ENCODE peak calls at places on chromosomes 6 and 20, in six cellular contexts. D is A549, G is HepG2, U is K562, N is GM12878, A is NB4. M is an unnamed sample.
A peak's percentile ranks its signal among the peaks of the same experiment; 100 is the strongest.

GRCh38 chr6:36118550-36119107 is 11.7 kb upstream of the MAPK13 start:
- DNase-seq in G (peak; percentile 31), N (no peak), A (peak; percentile 88), D (no peak), U (peak; percentile 98), M (no peak)

GRCh38 chr6:68237205-68237604 is 397.9 kb upstream of the ADGRB3 start:
- DNase-seq in U (no peak), G (no peak), A (no peak), D (no peak), N (no peak), M (no peak)

GRCh38 chr6:142350309-142350708 is 48.5 kb downstream of the ADGRG6 start:
- DNase-seq in G (no peak), N (no peak), A (no peak), D (no peak), U (no peak), M (no peak)

GRCh38 chr6:121896363-121896762 is 460.9 kb downstream of the GJA1 start:
- DNase-seq in D (no peak), G (no peak), N (no peak), A (no peak), U (no peak), M (no peak)

GRCh38 chr6:144360401-144360800 is 75.3 kb downstream of the UTRN start:
- DNase-seq in N (no peak), U (no peak), D (no peak), A (no peak), G (no peak), M (no peak)

GRCh38 chr6:87982134-87982533 is 65.5 kb upstream of the SPACA1 start:
- DNase-seq in U (no peak), A (no peak), D (no peak), G (no peak), N (no peak), M (no peak)

GRCh38 chr20:17485017-17485416 is 46.2 kb downstream of the BFSP1 start:
- DNase-seq in U (no peak), G (no peak), N (no peak), D (no peak), A (no peak), M (no peak)

GRCh38 chr6:148464319-148465010 is 121.8 kb downstream of the SASH1 start:
- DNase-seq in U (peak; percentile 77), D (peak; percentile 53), N (peak; percentile 12), A (peak; percentile 73), G (peak; percentile 63), M (peak; percentile 86)

GRCh38 chr6:27922949-27923348 is 10.8 kb upstream of the OR2B2 start:
- DNase-seq in A (no peak), U (no peak), N (no peak), G (no peak), D (no peak), M (no peak)

GRCh38 chr6:6891074-6891754 is 216.5 kb upstream of the RREB1 start:
- DNase-seq in D (no peak), A (no peak), U (peak; percentile 63), G (no peak), N (no peak), M (no peak)

GRCh38 chr6:1423578-1423977 is 34.2 kb downstream of the FOXF2 start:
- DNase-seq in U (no peak), A (no peak), N (no peak), D (no peak), G (no peak), M (no peak)

GRCh38 chr6:33424855-33425667 is 5.2 kb downstream of the SYNGAP1 start:
- DNase-seq in A (no peak), D (no peak), U (peak; percentile 82), G (no peak), N (no peak), M (no peak)

GRCh38 chr6:57302477-57302876 is 15.0 kb upstream of the PRIM2 start:
- DNase-seq in D (no peak), U (no peak), G (no peak), N (no peak), A (no peak), M (no peak)

GRCh38 chr6:148779142-148779562 is 32.3 kb downstream of the UST start:
- DNase-seq in N (no peak), A (peak; percentile 69), G (no peak), U (no peak), D (no peak), M (no peak)

GRCh38 chr20:52200870-52201269 is 9.3 kb upstream of the ZFP64 start:
- DNase-seq in G (no peak), D (no peak), N (no peak), A (no peak), U (no peak), M (no peak)

GRCh38 chr6:40999498-41000070 is 39.4 kb downstream of the UNC5CL start:
- DNase-seq in G (peak; percentile 80), N (peak; percentile 1), A (peak; percentile 77), D (peak; percentile 81), U (peak; percentile 83), M (peak; percentile 44)

GRCh38 chr20:11880694-11881093 is 37.0 kb upstream of the BTBD3 start:
- DNase-seq in D (peak; percentile 11), A (no peak), N (no peak), G (peak; percentile 24), U (no peak), M (no peak)

GRCh38 chr6:9139762-9140161 is 704.4 kb upstream of the SLC35B3 start:
- DNase-seq in U (no peak), N (no peak), A (no peak), G (no peak), D (no peak), M (no peak)

GRCh38 chr6:1801401-1801800 is 191.7 kb downstream of the FOXC1 start:
- DNase-seq in D (no peak), N (no peak), U (no peak), A (no peak), G (no peak), M (no peak)

GRCh38 chr6:75098709-75099108 is 107.1 kb downstream of the COL12A1 start:
- DNase-seq in D (peak; percentile 44), A (peak; percentile 11), N (no peak), U (no peak), G (peak; percentile 3), M (peak; percentile 95)

GRCh38 chr6:25476126-25476525 is 175.9 kb upstream of the SCGN start:
- DNase-seq in N (no peak), U (no peak), A (no peak), G (no peak), D (no peak), M (no peak)

GRCh38 chr20:50891138-50891537 is 40.1 kb downstream of the ADNP start:
- DNase-seq in D (no peak), U (no peak), N (no peak), G (no peak), A (no peak), M (no peak)

GRCh38 chr20:10434832-10435812 is at the start of gene SLX4IP:
- DNase-seq in U (peak; percentile 92), G (peak; percentile 99), D (peak; percentile 99), N (peak; percentile 88), A (peak; percentile 98), M (peak; percentile 95)

GRCh38 chr6:141664744-141665143 is 468.0 kb upstream of the GJE1 start:
- DNase-seq in U (no peak), A (no peak), G (no peak), D (no peak), N (no peak), M (no peak)

DNA sequence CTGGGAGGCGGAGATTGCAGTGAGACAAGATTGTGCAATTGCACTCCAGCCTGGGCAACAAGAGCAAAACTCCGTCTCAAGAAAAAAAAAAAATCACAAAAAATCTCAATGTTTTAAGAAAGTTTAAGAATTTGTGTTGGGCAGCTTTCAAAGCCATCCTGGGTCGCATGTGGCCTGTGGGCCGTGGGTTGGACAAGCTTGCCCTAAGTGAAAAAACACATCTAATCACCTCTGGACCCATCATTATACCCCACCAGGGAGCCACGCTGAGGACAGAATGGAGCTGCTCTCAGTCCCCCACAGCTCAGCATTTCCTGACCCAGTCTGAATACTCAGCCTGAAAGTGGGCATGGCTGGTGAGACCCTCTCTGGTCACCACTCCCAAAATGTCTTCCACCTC is 129.3 kb downstream of the PRND start:
- DNase-seq in N (no peak), G (no peak), A (no peak), D (no peak), U (no peak), M (no peak)
- H3K4me3 ChIP-seq in N (no peak overlapping the region), G (no peak overlapping the region), A (no peak overlapping the region), D (no peak overlapping the region), U (no peak overlapping the region), M (no peak overlapping the region)

DNA sequence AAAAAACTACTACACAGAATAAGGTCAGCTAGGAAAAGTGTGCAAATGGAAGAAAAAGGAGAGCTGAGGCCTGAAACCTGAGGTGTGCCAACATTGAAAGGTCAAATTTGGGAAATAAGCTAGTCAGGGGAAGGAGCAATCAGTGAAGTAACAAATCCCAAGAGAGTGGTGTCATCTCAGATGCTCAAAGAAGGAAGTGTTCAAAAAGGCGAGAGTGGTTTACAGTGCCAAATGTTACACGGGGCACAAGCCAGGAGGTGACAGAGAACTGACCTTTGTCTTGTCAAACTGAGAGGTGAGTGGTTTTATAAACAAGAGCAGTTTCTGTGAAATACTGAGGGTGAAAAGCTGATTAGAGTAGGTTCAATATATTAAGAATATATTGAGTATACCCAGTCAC is 83.0 kb upstream of the TCF21 start:
- DNase-seq in N (no peak), D (no peak), G (no peak), U (no peak), A (peak; percentile 22), M (no peak)
- TF ChIP-seq MYC in N (no peak), D (no peak), G (no peak), U (no peak), A (no peak), M (no peak)

GRCh38 chr20:44389871-44390270 is 34.4 kb downstream of the HNF4A start:
- DNase-seq in N (no peak), G (no peak), U (no peak), D (no peak), A (no peak), M (no peak)

GRCh38 chr20:44392088-44392775 is 36.7 kb downstream of the HNF4A start:
- DNase-seq in A (no peak), D (no peak), N (no peak), U (no peak), G (no peak), M (no peak)

GRCh38 chr20:44384423-44385027 is 29.0 kb downstream of the HNF4A start:
- DNase-seq in U (peak; percentile 85), N (peak; percentile 26), D (peak; percentile 86), A (peak; percentile 76), G (peak; percentile 78), M (peak; percentile 73)

GRCh38 chr20:44390280-44390679 is 34.8 kb downstream of the HNF4A start:
- DNase-seq in N (no peak), U (no peak), G (no peak), D (no peak), A (no peak), M (no peak)

DNA sequence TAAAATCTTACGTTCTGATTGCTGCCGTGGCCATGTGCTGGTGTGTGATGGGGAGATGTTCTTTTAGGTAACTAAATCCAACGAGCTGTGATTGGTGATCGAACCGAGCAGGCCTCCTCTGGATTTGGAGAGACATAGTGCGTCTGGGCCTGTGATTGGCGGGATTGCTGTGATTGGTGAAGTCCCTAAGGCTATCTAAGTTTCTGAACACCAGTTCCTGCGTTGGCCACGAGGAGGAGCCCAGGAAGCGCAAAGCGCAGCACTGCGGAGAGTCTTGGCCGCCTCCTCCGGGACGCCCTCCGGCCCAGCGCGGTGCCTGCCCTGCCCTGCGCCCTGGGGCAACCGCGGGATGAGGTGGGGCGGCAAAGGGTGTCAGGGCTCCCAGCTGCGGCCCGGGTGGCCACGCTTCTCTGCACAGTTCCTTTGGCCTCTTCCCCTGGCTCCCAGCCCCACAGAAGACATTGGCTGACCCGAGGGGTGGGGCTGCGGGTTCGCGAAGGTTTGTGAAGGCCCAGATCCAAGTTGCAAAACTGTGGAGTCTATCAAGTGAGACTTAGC is 33.0 kb downstream of the HNF4A start:
- DNase-seq in U (peak; percentile 79), D (peak; percentile 84), N (no peak), A (peak; percentile 73), G (no peak), M (peak; percentile 63)
- H3K4me3 ChIP-seq in U (no peak overlapping the region), D (no peak overlapping the region), N (no peak overlapping the region), A (no peak overlapping the region), G (no peak overlapping the region), M (no peak overlapping the region)

GRCh38 chr20:20410678-20411077 is 42.8 kb downstream of the INSM1 start:
- DNase-seq in G (no peak), U (peak; percentile 41), N (no peak), D (no peak), A (no peak), M (peak; percentile 71)
- TF ChIP-seq MYC in G (no peak), U (no peak), N (no peak), D (no peak), A (no peak), M (no peak)

M was measured in endothelial cell of umbilical vein.